ENCODE peak calls at places on chromosomes 13 and 19, in seven cellular contexts. One of them, this sample, is unnamed.

GRCh38 chr13:94956407-94957110 is 244.2 kb upstream of the SOX21 start:
- DNase-seq in stimulated activated CD4-positive, alpha-beta T cell treated with anti-CD3 and anti-CD28 coated beads, Interleukin-4, amount 100 ng/mL, for 4 hours: no peak
- DNase-seq in HEK293T: no peak
- DNase-seq in fibroblast of mammary gland: no peak
- DNase-seq in neural crest cell: no peak
- DNase-seq in natural killer cell treated with Interleukin-12 subunit alpha and Interleukin-12 subunit beta and Interleukin-15 and Interleukin-18, amount 100 ng/mL, for 72 hours: no peak
- DNase-seq in PC-3: no peak
- DNase-seq in this sample: no peak

GRCh38 chr13:61339054-61339621 is 76.5 kb downstream of the PCDH20 start:
- DNase-seq in PC-3: no peak
- DNase-seq in natural killer cell treated with Interleukin-12 subunit alpha and Interleukin-12 subunit beta and Interleukin-15 and Interleukin-18, amount 100 ng/mL, for 72 hours: no peak
- DNase-seq in neural crest cell: no peak
- DNase-seq in HEK293T: no peak
- DNase-seq in fibroblast of mammary gland: no peak
- DNase-seq in stimulated activated CD4-positive, alpha-beta T cell treated with anti-CD3 and anti-CD28 coated beads, Interleukin-4, amount 100 ng/mL, for 4 hours: no peak
- DNase-seq in this sample: no peak

GRCh38 chr13:39102981-39103490 is 64.8 kb downstream of the NHLRC3 start:
- DNase-seq in stimulated activated CD4-positive, alpha-beta T cell treated with anti-CD3 and anti-CD28 coated beads, Interleukin-4, amount 100 ng/mL, for 4 hours: no peak
- DNase-seq in natural killer cell treated with Interleukin-12 subunit alpha and Interleukin-12 subunit beta and Interleukin-15 and Interleukin-18, amount 100 ng/mL, for 72 hours: no peak
- DNase-seq in PC-3: no peak
- DNase-seq in HEK293T: no peak
- DNase-seq in neural crest cell: no peak
- DNase-seq in fibroblast of mammary gland: no peak
- DNase-seq in this sample: no peak

GRCh38 chr19:5799247-5800241 is 5.3 kb upstream of the NRTN start:
- DNase-seq in natural killer cell treated with Interleukin-12 subunit alpha and Interleukin-12 subunit beta and Interleukin-15 and Interleukin-18, amount 100 ng/mL, for 72 hours: no peak
- DNase-seq in stimulated activated CD4-positive, alpha-beta T cell treated with anti-CD3 and anti-CD28 coated beads, Interleukin-4, amount 100 ng/mL, for 4 hours: no peak
- DNase-seq in neural crest cell: no peak
- DNase-seq in HEK293T: no peak
- DNase-seq in PC-3: no peak
- DNase-seq in fibroblast of mammary gland: no peak
- DNase-seq in this sample: no peak

GRCh38 chr19:6765738-6766356 is 1.4 kb downstream of the SH2D3A start:
- DNase-seq in PC-3: peak; percentile 99
- DNase-seq in natural killer cell treated with Interleukin-12 subunit alpha and Interleukin-12 subunit beta and Interleukin-15 and Interleukin-18, amount 100 ng/mL, for 72 hours: no peak
- DNase-seq in HEK293T: no peak
- DNase-seq in fibroblast of mammary gland: no peak
- DNase-seq in stimulated activated CD4-positive, alpha-beta T cell treated with anti-CD3 and anti-CD28 coated beads, Interleukin-4, amount 100 ng/mL, for 4 hours: no peak
- DNase-seq in neural crest cell: no peak
- DNase-seq in this sample: no peak

GRCh38 chr19:41384351-41384750 is 8.0 kb downstream of the TMEM91 start:
- DNase-seq in fibroblast of mammary gland: no peak
- DNase-seq in PC-3: no peak
- DNase-seq in natural killer cell treated with Interleukin-12 subunit alpha and Interleukin-12 subunit beta and Interleukin-15 and Interleukin-18, amount 100 ng/mL, for 72 hours: no peak
- DNase-seq in stimulated activated CD4-positive, alpha-beta T cell treated with anti-CD3 and anti-CD28 coated beads, Interleukin-4, amount 100 ng/mL, for 4 hours: no peak
- DNase-seq in neural crest cell: no peak
- DNase-seq in HEK293T: no peak
- DNase-seq in this sample: no peak

GRCh38 chr19:53942001-53942786 is 20.5 kb upstream of the CACNG8 start:
- DNase-seq in natural killer cell treated with Interleukin-12 subunit alpha and Interleukin-12 subunit beta and Interleukin-15 and Interleukin-18, amount 100 ng/mL, for 72 hours: no peak
- DNase-seq in HEK293T: peak; percentile 98
- DNase-seq in neural crest cell: peak; percentile 43
- DNase-seq in fibroblast of mammary gland: peak; percentile 10
- DNase-seq in PC-3: peak; percentile 19
- DNase-seq in stimulated activated CD4-positive, alpha-beta T cell treated with anti-CD3 and anti-CD28 coated beads, Interleukin-4, amount 100 ng/mL, for 4 hours: no peak
- DNase-seq in this sample: no peak

GRCh38 chr13:29707876-29708543 is 112.5 kb upstream of the SLC7A1 start:
- DNase-seq in neural crest cell: no peak
- DNase-seq in natural killer cell treated with Interleukin-12 subunit alpha and Interleukin-12 subunit beta and Interleukin-15 and Interleukin-18, amount 100 ng/mL, for 72 hours: peak; percentile 65
- DNase-seq in fibroblast of mammary gland: peak; percentile 60
- DNase-seq in PC-3: peak; percentile 49
- DNase-seq in stimulated activated CD4-positive, alpha-beta T cell treated with anti-CD3 and anti-CD28 coated beads, Interleukin-4, amount 100 ng/mL, for 4 hours: peak; percentile 29
- DNase-seq in HEK293T: peak; percentile 75
- DNase-seq in this sample: peak; percentile 72

GRCh38 chr13:112588490-112589297 is 741 bp upstream of the TUBGCP3 start:
- DNase-seq in fibroblast of mammary gland: no peak
- DNase-seq in HEK293T: no peak
- DNase-seq in neural crest cell: no peak
- DNase-seq in stimulated activated CD4-positive, alpha-beta T cell treated with anti-CD3 and anti-CD28 coated beads, Interleukin-4, amount 100 ng/mL, for 4 hours: no peak
- DNase-seq in PC-3: no peak
- DNase-seq in natural killer cell treated with Interleukin-12 subunit alpha and Interleukin-12 subunit beta and Interleukin-15 and Interleukin-18, amount 100 ng/mL, for 72 hours: no peak
- DNase-seq in this sample: no peak

GRCh38 chr19:23409392-23410048 is 14.2 kb upstream of the ZNF91 start:
- DNase-seq in fibroblast of mammary gland: no peak
- DNase-seq in PC-3: no peak
- DNase-seq in natural killer cell treated with Interleukin-12 subunit alpha and Interleukin-12 subunit beta and Interleukin-15 and Interleukin-18, amount 100 ng/mL, for 72 hours: no peak
- DNase-seq in neural crest cell: no peak
- DNase-seq in stimulated activated CD4-positive, alpha-beta T cell treated with anti-CD3 and anti-CD28 coated beads, Interleukin-4, amount 100 ng/mL, for 4 hours: no peak
- DNase-seq in HEK293T: no peak
- DNase-seq in this sample: no peak

GRCh38 chr13:42478531-42479156 is 95.3 kb upstream of the TNFSF11 start:
- DNase-seq in neural crest cell: no peak
- DNase-seq in HEK293T: peak; percentile 15
- DNase-seq in PC-3: peak; percentile 53
- DNase-seq in fibroblast of mammary gland: peak; percentile 53
- DNase-seq in natural killer cell treated with Interleukin-12 subunit alpha and Interleukin-12 subunit beta and Interleukin-15 and Interleukin-18, amount 100 ng/mL, for 72 hours: no peak
- DNase-seq in stimulated activated CD4-positive, alpha-beta T cell treated with anti-CD3 and anti-CD28 coated beads, Interleukin-4, amount 100 ng/mL, for 4 hours: no peak
- DNase-seq in this sample: peak; percentile 85

GRCh38 chr19:56507446-56508281 is at the start of gene ZNF471:
- DNase-seq in fibroblast of mammary gland: peak; percentile 98
- DNase-seq in HEK293T: peak; percentile 65
- DNase-seq in PC-3: peak; percentile 71
- DNase-seq in stimulated activated CD4-positive, alpha-beta T cell treated with anti-CD3 and anti-CD28 coated beads, Interleukin-4, amount 100 ng/mL, for 4 hours: peak; percentile 75
- DNase-seq in natural killer cell treated with Interleukin-12 subunit alpha and Interleukin-12 subunit beta and Interleukin-15 and Interleukin-18, amount 100 ng/mL, for 72 hours: peak; percentile 84
- DNase-seq in neural crest cell: no peak
- DNase-seq in this sample: peak; percentile 99

GRCh38 chr19:29672933-29673336 is 7.7 kb downstream of the PLEKHF1 start:
- DNase-seq in neural crest cell: no peak
- DNase-seq in PC-3: no peak
- DNase-seq in fibroblast of mammary gland: no peak
- DNase-seq in HEK293T: no peak
- DNase-seq in stimulated activated CD4-positive, alpha-beta T cell treated with anti-CD3 and anti-CD28 coated beads, Interleukin-4, amount 100 ng/mL, for 4 hours: peak; percentile 77
- DNase-seq in natural killer cell treated with Interleukin-12 subunit alpha and Interleukin-12 subunit beta and Interleukin-15 and Interleukin-18, amount 100 ng/mL, for 72 hours: peak; percentile 89
- DNase-seq in this sample: no peak

GRCh38 chr19:19459099-19459498 is 53.6 kb downstream of the GATAD2A start:
- DNase-seq in HEK293T: no peak
- DNase-seq in neural crest cell: no peak
- DNase-seq in natural killer cell treated with Interleukin-12 subunit alpha and Interleukin-12 subunit beta and Interleukin-15 and Interleukin-18, amount 100 ng/mL, for 72 hours: no peak
- DNase-seq in fibroblast of mammary gland: peak; percentile 37
- DNase-seq in stimulated activated CD4-positive, alpha-beta T cell treated with anti-CD3 and anti-CD28 coated beads, Interleukin-4, amount 100 ng/mL, for 4 hours: no peak
- DNase-seq in PC-3: no peak
- DNase-seq in this sample: peak; percentile 67

GRCh38 chr19:28242317-28242927 is 970.5 kb downstream of the UQCRFS1 start:
- DNase-seq in fibroblast of mammary gland: peak; percentile 55
- DNase-seq in HEK293T: peak; percentile 13
- DNase-seq in natural killer cell treated with Interleukin-12 subunit alpha and Interleukin-12 subunit beta and Interleukin-15 and Interleukin-18, amount 100 ng/mL, for 72 hours: no peak
- DNase-seq in PC-3: no peak
- DNase-seq in neural crest cell: peak; percentile 46
- DNase-seq in stimulated activated CD4-positive, alpha-beta T cell treated with anti-CD3 and anti-CD28 coated beads, Interleukin-4, amount 100 ng/mL, for 4 hours: no peak
- DNase-seq in this sample: peak; percentile 52

GRCh38 chr13:67076378-67076777 is 153.8 kb downstream of the PCDH9 start:
- DNase-seq in stimulated activated CD4-positive, alpha-beta T cell treated with anti-CD3 and anti-CD28 coated beads, Interleukin-4, amount 100 ng/mL, for 4 hours: no peak
- DNase-seq in PC-3: no peak
- DNase-seq in HEK293T: no peak
- DNase-seq in natural killer cell treated with Interleukin-12 subunit alpha and Interleukin-12 subunit beta and Interleukin-15 and Interleukin-18, amount 100 ng/mL, for 72 hours: no peak
- DNase-seq in neural crest cell: no peak
- DNase-seq in fibroblast of mammary gland: no peak
- DNase-seq in this sample: peak; percentile 60

GRCh38 chr19:5308471-5309437 is 31.9 kb downstream of the PTPRS start:
- DNase-seq in neural crest cell: no peak
- DNase-seq in stimulated activated CD4-positive, alpha-beta T cell treated with anti-CD3 and anti-CD28 coated beads, Interleukin-4, amount 100 ng/mL, for 4 hours: no peak
- DNase-seq in fibroblast of mammary gland: peak; percentile 91
- DNase-seq in PC-3: no peak
- DNase-seq in HEK293T: peak; percentile 40
- DNase-seq in natural killer cell treated with Interleukin-12 subunit alpha and Interleukin-12 subunit beta and Interleukin-15 and Interleukin-18, amount 100 ng/mL, for 72 hours: no peak
- DNase-seq in this sample: peak; percentile 95

GRCh38 chr19:29329460-29330134 is 116.6 kb upstream of the UQCRFS1 start:
- DNase-seq in stimulated activated CD4-positive, alpha-beta T cell treated with anti-CD3 and anti-CD28 coated beads, Interleukin-4, amount 100 ng/mL, for 4 hours: no peak
- DNase-seq in natural killer cell treated with Interleukin-12 subunit alpha and Interleukin-12 subunit beta and Interleukin-15 and Interleukin-18, amount 100 ng/mL, for 72 hours: no peak
- DNase-seq in neural crest cell: peak; percentile 38
- DNase-seq in HEK293T: peak; percentile 19
- DNase-seq in fibroblast of mammary gland: no peak
- DNase-seq in PC-3: peak; percentile 7
- DNase-seq in this sample: no peak

GRCh38 chr13:49225358-49226042 is 5.4 kb downstream of the MLNR start:
- DNase-seq in PC-3: peak; percentile 2
- DNase-seq in natural killer cell treated with Interleukin-12 subunit alpha and Interleukin-12 subunit beta and Interleukin-15 and Interleukin-18, amount 100 ng/mL, for 72 hours: no peak
- DNase-seq in stimulated activated CD4-positive, alpha-beta T cell treated with anti-CD3 and anti-CD28 coated beads, Interleukin-4, amount 100 ng/mL, for 4 hours: no peak
- DNase-seq in neural crest cell: no peak
- DNase-seq in fibroblast of mammary gland: peak; percentile 52
- DNase-seq in HEK293T: no peak
- DNase-seq in this sample: peak; percentile 27

GRCh38 chr13:98026457-98026857 is 73.0 kb downstream of the IPO5 start:
- DNase-seq in fibroblast of mammary gland: peak; percentile 43
- DNase-seq in HEK293T: no peak
- DNase-seq in neural crest cell: peak; percentile 26
- DNase-seq in natural killer cell treated with Interleukin-12 subunit alpha and Interleukin-12 subunit beta and Interleukin-15 and Interleukin-18, amount 100 ng/mL, for 72 hours: no peak
- DNase-seq in stimulated activated CD4-positive, alpha-beta T cell treated with anti-CD3 and anti-CD28 coated beads, Interleukin-4, amount 100 ng/mL, for 4 hours: no peak
- DNase-seq in PC-3: no peak
- DNase-seq in this sample: peak; percentile 66

GRCh38 chr13:40375522-40376171 is 290.8 kb downstream of the FOXO1 start:
- DNase-seq in neural crest cell: no peak
- DNase-seq in HEK293T: no peak
- DNase-seq in fibroblast of mammary gland: no peak
- DNase-seq in natural killer cell treated with Interleukin-12 subunit alpha and Interleukin-12 subunit beta and Interleukin-15 and Interleukin-18, amount 100 ng/mL, for 72 hours: no peak
- DNase-seq in PC-3: no peak
- DNase-seq in stimulated activated CD4-positive, alpha-beta T cell treated with anti-CD3 and anti-CD28 coated beads, Interleukin-4, amount 100 ng/mL, for 4 hours: no peak
- DNase-seq in this sample: no peak

GRCh38 chr19:19386373-19386869 is 19.1 kb upstream of the GATAD2A start:
- DNase-seq in fibroblast of mammary gland: no peak
- DNase-seq in HEK293T: no peak
- DNase-seq in natural killer cell treated with Interleukin-12 subunit alpha and Interleukin-12 subunit beta and Interleukin-15 and Interleukin-18, amount 100 ng/mL, for 72 hours: no peak
- DNase-seq in neural crest cell: no peak
- DNase-seq in stimulated activated CD4-positive, alpha-beta T cell treated with anti-CD3 and anti-CD28 coated beads, Interleukin-4, amount 100 ng/mL, for 4 hours: no peak
- DNase-seq in PC-3: no peak
- DNase-seq in this sample: no peak

GRCh38 chr19:19214892-19215291 is 3.1 kb downstream of the NCAN start:
- DNase-seq in natural killer cell treated with Interleukin-12 subunit alpha and Interleukin-12 subunit beta and Interleukin-15 and Interleukin-18, amount 100 ng/mL, for 72 hours: no peak
- DNase-seq in fibroblast of mammary gland: peak; percentile 30
- DNase-seq in PC-3: peak; percentile 42
- DNase-seq in stimulated activated CD4-positive, alpha-beta T cell treated with anti-CD3 and anti-CD28 coated beads, Interleukin-4, amount 100 ng/mL, for 4 hours: peak; percentile 28
- DNase-seq in HEK293T: peak; percentile 74
- DNase-seq in neural crest cell: peak; percentile 88
- DNase-seq in this sample: peak; percentile 40

GRCh38 chr13:54424344-54424743 is 1395.7 kb downstream of the OLFM4 start:
- DNase-seq in HEK293T: no peak
- DNase-seq in PC-3: no peak
- DNase-seq in stimulated activated CD4-positive, alpha-beta T cell treated with anti-CD3 and anti-CD28 coated beads, Interleukin-4, amount 100 ng/mL, for 4 hours: no peak
- DNase-seq in neural crest cell: no peak
- DNase-seq in fibroblast of mammary gland: no peak
- DNase-seq in natural killer cell treated with Interleukin-12 subunit alpha and Interleukin-12 subunit beta and Interleukin-15 and Interleukin-18, amount 100 ng/mL, for 72 hours: no peak
- DNase-seq in this sample: no peak

GRCh38 chr19:33507021-33507956 is 14.3 kb downstream of the PEPD start:
- DNase-seq in neural crest cell: no peak
- DNase-seq in stimulated activated CD4-positive, alpha-beta T cell treated with anti-CD3 and anti-CD28 coated beads, Interleukin-4, amount 100 ng/mL, for 4 hours: no peak
- DNase-seq in HEK293T: no peak
- DNase-seq in PC-3: peak; percentile 45
- DNase-seq in fibroblast of mammary gland: peak; percentile 12
- DNase-seq in natural killer cell treated with Interleukin-12 subunit alpha and Interleukin-12 subunit beta and Interleukin-15 and Interleukin-18, amount 100 ng/mL, for 72 hours: no peak
- DNase-seq in this sample: no peak

GRCh38 chr19:35872180-35872579 is 3.8 kb downstream of the APLP1 start:
- DNase-seq in PC-3: no peak
- DNase-seq in stimulated activated CD4-positive, alpha-beta T cell treated with anti-CD3 and anti-CD28 coated beads, Interleukin-4, amount 100 ng/mL, for 4 hours: no peak
- DNase-seq in fibroblast of mammary gland: no peak
- DNase-seq in natural killer cell treated with Interleukin-12 subunit alpha and Interleukin-12 subunit beta and Interleukin-15 and Interleukin-18, amount 100 ng/mL, for 72 hours: no peak
- DNase-seq in HEK293T: no peak
- DNase-seq in neural crest cell: no peak
- DNase-seq in this sample: no peak

GRCh38 chr19:16892868-16893685 is 4.3 kb downstream of the F2RL3 start:
- DNase-seq in natural killer cell treated with Interleukin-12 subunit alpha and Interleukin-12 subunit beta and Interleukin-15 and Interleukin-18, amount 100 ng/mL, for 72 hours: no peak
- DNase-seq in stimulated activated CD4-positive, alpha-beta T cell treated with anti-CD3 and anti-CD28 coated beads, Interleukin-4, amount 100 ng/mL, for 4 hours: no peak
- DNase-seq in fibroblast of mammary gland: no peak
- DNase-seq in HEK293T: no peak
- DNase-seq in neural crest cell: no peak
- DNase-seq in PC-3: no peak
- DNase-seq in this sample: no peak

GRCh38 chr13:113952151-113952982 is 21.5 kb downstream of the C13orf46 start:
- DNase-seq in fibroblast of mammary gland: no peak
- DNase-seq in natural killer cell treated with Interleukin-12 subunit alpha and Interleukin-12 subunit beta and Interleukin-15 and Interleukin-18, amount 100 ng/mL, for 72 hours: peak; percentile 40
- DNase-seq in neural crest cell: no peak
- DNase-seq in stimulated activated CD4-positive, alpha-beta T cell treated with anti-CD3 and anti-CD28 coated beads, Interleukin-4, amount 100 ng/mL, for 4 hours: no peak
- DNase-seq in PC-3: no peak
- DNase-seq in HEK293T: no peak
- DNase-seq in this sample: no peak

GRCh38 chr19:33040994-33041827 is 23.5 kb downstream of the RHPN2 start:
- DNase-seq in natural killer cell treated with Interleukin-12 subunit alpha and Interleukin-12 subunit beta and Interleukin-15 and Interleukin-18, amount 100 ng/mL, for 72 hours: no peak
- DNase-seq in fibroblast of mammary gland: peak; percentile 16
- DNase-seq in PC-3: peak; percentile 96
- DNase-seq in neural crest cell: no peak
- DNase-seq in HEK293T: no peak
- DNase-seq in stimulated activated CD4-positive, alpha-beta T cell treated with anti-CD3 and anti-CD28 coated beads, Interleukin-4, amount 100 ng/mL, for 4 hours: no peak
- DNase-seq in this sample: peak; percentile 26

This sample was measured in choroid plexus epithelial cell.